ENCODE peak calls at places on chromosomes 6 and 20, in five cellular contexts. P, X, N, T and U are unnamed samples.
A peak's percentile ranks its signal among the peaks of the same experiment; 100 is the strongest.

GRCh38 chr20:54075322-54075721 is 4.9 kb upstream of the BCAS1 start:
- DNase-seq in X (no peak), N (no peak), T (no peak), P (no peak), U (no peak)

GRCh38 chr6:132369526-132369925 is 31.7 kb downstream of the MOXD1 start:
- DNase-seq in T (no peak), N (no peak), X (peak; percentile 36), P (no peak), U (no peak)

GRCh38 chr6:33091957-33092356 is 16.2 kb downstream of the HLA-DPB1 start:
- DNase-seq in N (peak; percentile 49), X (no peak), P (peak; percentile 38), T (no peak), U (no peak)

GRCh38 chr20:58623579-58624473 is 27.3 kb upstream of the STX16 start:
- DNase-seq in P (peak; percentile 38), N (peak; percentile 26), T (no peak), X (peak; percentile 85), U (no peak)

GRCh38 chr20:15739056-15739455 is 834.2 kb downstream of the KIF16B start:
- DNase-seq in N (no peak), P (no peak), T (no peak), X (no peak), U (no peak)

GRCh38 chr6:112321882-112322508 is 25.1 kb upstream of the RFPL4B start:
- DNase-seq in T (no peak), X (no peak), P (no peak), N (no peak), U (no peak)

GRCh38 chr20:58131111-58131510 is 97.3 kb downstream of the ANKRD60 start:
- DNase-seq in N (no peak), X (no peak), T (no peak), P (no peak), U (no peak)

GRCh38 chr6:15419493-15419892 is 173.6 kb downstream of the JARID2 start:
- DNase-seq in P (no peak), T (no peak), X (no peak), N (no peak), U (no peak)

GRCh38 chr6:17165383-17165782 is 63.5 kb downstream of the STMND1 start:
- DNase-seq in T (no peak), N (no peak), X (no peak), P (no peak), U (no peak)

GRCh38 chr6:15985354-15985995 is 143.4 kb upstream of the MYLIP start:
- DNase-seq in T (no peak), X (no peak), N (no peak), P (no peak), U (no peak)

GRCh38 chr20:51480507-51481270 is 61.8 kb downstream of the NFATC2 start:
- DNase-seq in P (no peak), N (no peak), X (no peak), T (no peak), U (no peak)

GRCh38 chr6:3316818-3317217 is 58.1 kb downstream of the PSMG4 start:
- DNase-seq in N (no peak), P (no peak), T (no peak), X (no peak), U (no peak)

GRCh38 chr20:2751347-2751867 is 49.0 kb downstream of the CPXM1 start:
- DNase-seq in P (no peak), T (no peak), N (no peak), X (no peak), U (no peak)

GRCh38 chr20:13649548-13649947 is 10.8 kb upstream of the TASP1 start:
- DNase-seq in P (peak; percentile 38), X (no peak), N (no peak), T (no peak), U (peak; percentile 37)

GRCh38 chr6:12729467-12729866 is 12.9 kb downstream of the PHACTR1 start:
- DNase-seq in T (no peak), N (no peak), X (no peak), P (no peak), U (no peak)